ENCODE peak calls at places on chromosomes 7 and 10, in nine cellular contexts. O, Y, D, K, S, F, G, C and Q are unnamed samples.

GRCh38 chr7:22184549-22185199 is 172.3 kb downstream of the RAPGEF5 start:
- DNase-seq in O (no peak), Y (peak; percentile 55), D (no peak), K (no peak), S (no peak), F (no peak), G (no peak), C (no peak), Q (no peak)

GRCh38 chr7:42735081-42735480 is 176.8 kb downstream of the C7orf25 start:
- DNase-seq in O (no peak), Y (no peak), D (no peak), K (no peak), S (no peak), F (no peak), G (no peak), C (no peak), Q (no peak)

GRCh38 chr7:39336457-39336856 is 229.7 kb upstream of the YAE1 start:
- DNase-seq in O (no peak), Y (no peak), D (no peak), K (peak; percentile 27), S (no peak), F (peak; percentile 56), G (no peak), C (no peak), Q (no peak)

GRCh38 chr7:1442355-1443124 is 16.7 kb downstream of the MICALL2 start:
- DNase-seq in O (no peak), Y (no peak), D (no peak), K (no peak), S (no peak), F (no peak), G (no peak), C (no peak), Q (no peak)

GRCh38 chr10:69962746-69963135 is 89.9 kb upstream of the MACROH2A2 start:
- DNase-seq in O (no peak), Y (no peak), D (no peak), K (no peak), S (no peak), F (no peak), G (no peak), C (no peak), Q (no peak)

GRCh38 chr7:138911007-138911406 is 70.2 kb downstream of the KIAA1549 start:
- DNase-seq in O (no peak), Y (no peak), D (no peak), K (no peak), S (no peak), F (no peak), G (no peak), C (no peak), Q (no peak)

GRCh38 chr10:124740374-124741280 is 3.6 kb downstream of the FAM53B start:
- DNase-seq in O (peak; percentile 70), Y (no peak), D (no peak), K (no peak), S (peak; percentile 71), F (no peak), G (peak; percentile 83), C (no peak), Q (peak; percentile 77)

GRCh38 chr7:116138202-116138801 is 72.0 kb upstream of the TES start:
- DNase-seq in O (no peak), Y (peak; percentile 56), D (no peak), K (no peak), S (peak; percentile 24), F (peak; percentile 80), G (no peak), C (no peak), Q (no peak)

GRCh38 chr10:18822156-18822555 is 162.9 kb downstream of the ARL5B start:
- DNase-seq in O (no peak), Y (no peak), D (no peak), K (no peak), S (no peak), F (no peak), G (peak; percentile 59), C (no peak), Q (no peak)

GRCh38 chr10:113007821-113008220 is 57.8 kb downstream of the TCF7L2 start:
- DNase-seq in O (no peak), Y (no peak), D (no peak), K (no peak), S (no peak), F (no peak), G (no peak), C (no peak), Q (no peak)